ENCODE peak calls at places on chromosomes 16 and 17, in eight cellular contexts. Y is AG08395; J is suprapubic skin; S is neural progenitor cell; A is stimulated activated CD8-positive, alpha-beta memory T cell treated with anti-CD3 and anti-CD28 coated beads, Interleukin-15, amount 100 ng/mL, for 24 hours; L is NB4; P is cardiac fibroblast; W is hepatic stellate cell. M is an unnamed sample.

GRCh38 chr17:2262146-2262587 is 41.4 kb downstream of the SMG6 start:
- DNase-seq in L (no peak), S (no peak), A (no peak), W (peak), J (no peak), Y (peak), P (peak), M (no peak)

GRCh38 chr17:740240-741055 is 8.1 kb downstream of the TLCD3A start:
- DNase-seq in S (no peak), W (no peak), J (no peak), A (no peak), P (no peak), L (peak), Y (no peak), M (no peak)

GRCh38 chr17:5419959-5420653 is at the start of gene RPAIN:
- DNase-seq in W (peak), L (peak), P (peak), A (peak), J (peak), S (peak), Y (peak), M (peak)

GRCh38 chr17:10216213-10216982 is 18.0 kb upstream of the GAS7 start:
- DNase-seq in Y (no peak), S (peak), L (no peak), J (no peak), A (no peak), W (no peak), P (no peak), M (no peak)

GRCh38 chr17:80265205-80266068 is 4.8 kb downstream of the RNF213 start:
- DNase-seq in L (no peak), Y (no peak), P (no peak), A (no peak), W (no peak), S (no peak), J (no peak), M (no peak)

GRCh38 chr17:27818311-27819170 is 18.2 kb upstream of the NOS2 start:
- DNase-seq in J (no peak), W (no peak), S (no peak), A (no peak), P (peak), L (no peak), Y (no peak), M (no peak)

GRCh38 chr16:83513006-83513755 is 294.6 kb upstream of the HSBP1 start:
- DNase-seq in L (peak), P (peak), A (no peak), W (peak), S (no peak), J (no peak), Y (peak), M (no peak)

GRCh38 chr17:58278661-58279015 is 2.1 kb downstream of the MPO start:
- DNase-seq in A (no peak), L (peak), P (no peak), J (no peak), W (no peak), Y (peak), S (no peak), M (no peak)

GRCh38 chr16:85384831-85385462 is 228.2 kb upstream of the GSE1 start:
- DNase-seq in A (no peak), L (no peak), S (no peak), J (no peak), P (no peak), Y (no peak), W (no peak), M (no peak)

GRCh38 chr17:36864827-36865320 is 72.4 kb upstream of the LHX1 start:
- DNase-seq in J (no peak), Y (no peak), S (no peak), L (no peak), P (no peak), A (no peak), W (no peak), M (no peak)

GRCh38 chr17:2239882-2240430 is 63.6 kb downstream of the SMG6 start:
- DNase-seq in P (peak), A (no peak), S (no peak), J (no peak), W (peak), L (no peak), Y (peak), M (no peak)

GRCh38 chr17:43014020-43014615 is 7.5 kb downstream of the IFI35 start:
- DNase-seq in S (no peak), W (no peak), Y (no peak), P (no peak), A (no peak), J (no peak), L (peak), M (no peak)

GRCh38 chr17:17691468-17692263 is 10.4 kb downstream of the RAI1 start:
- DNase-seq in P (no peak), Y (no peak), J (no peak), L (peak), S (no peak), W (peak), A (no peak), M (no peak)

GRCh38 chr17:40950176-40950575 is 12.7 kb upstream of the KRT23 start:
- DNase-seq in Y (no peak), P (no peak), S (no peak), A (no peak), J (no peak), W (no peak), L (no peak), M (no peak)

GRCh38 chr16:11254913-11255736 is 879 bp downstream of the SOCS1 start:
- DNase-seq in Y (peak), J (no peak), L (peak), P (peak), S (peak), A (no peak), W (peak), M (no peak)

M was measured in mesenteric fat pad.